ENCODE peak calls at places on chromosomes 11 and 22, in nine cellular contexts. H is tibial nerve, M is NCI-H510A treated with DMSO at 0.1 percent for 48 hours, K is HTR-8/SVneo, T is head of caudate nucleus, V is lower lobe of right lung, U is HFFc6, Z is NCI-H1436, Y is uterus. F is an unnamed sample.
A peak's percentile ranks its signal among the peaks of the same experiment; 100 is the strongest.

GRCh38 chr22:36162127-36163034 is 1.8 kb upstream of the APOL3 start:
- DNase-seq in K (no peak), H (no peak), T (no peak), V (no peak), M (no peak), U (no peak), Y (no peak), Z (no peak), F (no peak)

GRCh38 chr11:22479133-22479690 is 141.0 kb downstream of the SLC17A6 start:
- DNase-seq in H (no peak), Y (no peak), U (no peak), V (no peak), T (no peak), K (no peak), Z (no peak), M (no peak), F (no peak)

GRCh38 chr11:59358020-59358419 is 675 bp upstream of the OR5AN1 start:
- DNase-seq in Z (no peak), U (no peak), T (no peak), K (no peak), Y (no peak), M (no peak), H (no peak), V (no peak), F (no peak)

GRCh38 chr11:129644326-129644725 is 171.3 kb upstream of the TMEM45B start:
- DNase-seq in Y (no peak), V (no peak), U (no peak), Z (no peak), M (no peak), T (no peak), K (no peak), H (no peak), F (no peak)

GRCh38 chr11:132220464-132220863 is 850.0 kb downstream of the NTM start:
- DNase-seq in Z (no peak), V (no peak), U (peak; percentile 92), H (no peak), Y (no peak), K (no peak), T (no peak), M (no peak), F (no peak)

GRCh38 chr11:1488575-1489180 is 2.1 kb upstream of the MOB2 start:
- DNase-seq in H (no peak), K (no peak), U (no peak), M (no peak), Y (no peak), V (peak; percentile 16), T (no peak), Z (no peak), F (no peak)

GRCh38 chr11:14554959-14555358 is 34.8 kb upstream of the PSMA1 start:
- DNase-seq in V (no peak), Y (no peak), H (no peak), T (no peak), Z (no peak), U (no peak), K (no peak), M (no peak), F (no peak)

GRCh38 chr11:36056160-36056751 is 112.4 kb downstream of the LDLRAD3 start:
- DNase-seq in M (no peak), Y (no peak), K (peak; percentile 22), Z (no peak), V (no peak), T (no peak), H (no peak), U (peak; percentile 16), F (no peak)

GRCh38 chr22:20744456-20744855 is 29.5 kb upstream of the SERPIND1 start:
- DNase-seq in Z (no peak), H (no peak), M (no peak), Y (no peak), T (no peak), V (no peak), U (no peak), K (no peak), F (no peak)

GRCh38 chr11:111775024-111775710 is 9.0 kb upstream of the PPP2R1B start:
- DNase-seq in H (peak; percentile 44), K (no peak), V (no peak), T (no peak), Z (no peak), U (no peak), Y (no peak), M (no peak), F (no peak)

GRCh38 chr11:13603661-13604060 is 64.8 kb upstream of the FAR1 start:
- DNase-seq in Z (no peak), H (no peak), T (no peak), K (no peak), Y (no peak), U (no peak), M (no peak), V (no peak), F (no peak)

GRCh38 chr22:39724857-39725256 is 154.3 kb downstream of the CACNA1I start:
- DNase-seq in T (peak; percentile 2), K (no peak), M (no peak), Z (no peak), V (no peak), H (no peak), U (no peak), Y (no peak), F (no peak)

GRCh38 chr11:102599642-102600261 is 25.4 kb downstream of the MMP20 start:
- DNase-seq in V (no peak), H (no peak), M (no peak), T (no peak), U (peak; percentile 92), K (peak; percentile 90), Y (no peak), Z (no peak), F (no peak)